ENCODE peak calls at places on chromosomes 7 and 10, in four cellular contexts. M is esophagus muscularis mucosa, W is A549, S is cardiac muscle cell. X is an unnamed sample.

GRCh38 chr7:45217358-45217757 is 59.8 kb downstream of the RAMP3 start:
- DNase-seq in M (no peak), W (peak; percentile 57), S (peak; percentile 8), X (no peak)

GRCh38 chr7:140230862-140231778 is 54.3 kb upstream of the KDM7A start:
- DNase-seq in M (no peak), S (peak; percentile 46), W (peak; percentile 71), X (peak; percentile 42)

GRCh38 chr7:45092100-45092930 is 3.5 kb upstream of the NACAD start:
- DNase-seq in W (peak; percentile 56), S (no peak), M (no peak), X (no peak)

GRCh38 chr7:19852192-19852591 is 78.8 kb upstream of the TMEM196 start:
- DNase-seq in M (no peak), S (no peak), W (no peak), X (no peak)

GRCh38 chr7:95772298-95772770 is at the start of gene DYNC1I1:
- DNase-seq in W (peak; percentile 57), S (peak; percentile 72), M (no peak), X (no peak)

GRCh38 chr10:23293973-23294372 is 50.6 kb downstream of the C10orf67 start:
- DNase-seq in W (no peak), M (no peak), S (no peak), X (no peak)

GRCh38 chr10:11439523-11440053 is 171.9 kb downstream of the USP6NL start:
- DNase-seq in S (no peak), W (no peak), M (no peak), X (no peak)

GRCh38 chr10:113704637-113705343 is 25.1 kb downstream of the CASP7 start:
- DNase-seq in M (no peak), W (peak; percentile 20), S (peak; percentile 69), X (peak; percentile 32)

GRCh38 chr10:34104829-34105572 is 710.1 kb downstream of the PARD3 start:
- DNase-seq in S (peak; percentile 28), W (no peak), M (no peak), X (no peak)

GRCh38 chr10:79189853-79190435 is 121.2 kb downstream of the ZMIZ1 start:
- DNase-seq in W (no peak), S (no peak), M (no peak), X (no peak)

GRCh38 chr10:10434312-10434711 is 583.4 kb upstream of the CELF2 start:
- DNase-seq in W (no peak), S (no peak), M (no peak), X (no peak)

GRCh38 chr10:3873728-3874461 is 88.9 kb upstream of the KLF6 start:
- DNase-seq in W (peak; percentile 62), S (peak; percentile 81), M (no peak), X (no peak)

GRCh38 chr10:4083509-4084003 is 298.5 kb upstream of the KLF6 start:
- DNase-seq in M (no peak), W (no peak), S (peak; percentile 77), X (no peak)

GRCh38 chr7:100493476-100494264 is 9.9 kb downstream of the NYAP1 start:
- DNase-seq in W (no peak), M (no peak), S (peak; percentile 42), X (no peak)

GRCh38 chr10:69348824-69349541 is 67.7 kb downstream of the TACR2 start:
- DNase-seq in M (peak; percentile 95), S (peak; percentile 90), W (peak; percentile 54), X (no peak)

GRCh38 chr10:69345402-69345801 is 67.1 kb downstream of the HK1 start:
- DNase-seq in M (no peak), W (no peak), S (no peak), X (no peak)

GRCh38 chr10:69345890-69346474 is 67.7 kb downstream of the HK1 start:
- DNase-seq in M (no peak), S (no peak), W (no peak), X (no peak)

GRCh38 chr10:69344591-69345244 is 66.4 kb downstream of the HK1 start:
- DNase-seq in S (no peak), M (no peak), W (no peak), X (peak; percentile 21)

GRCh38 chr10:69346776-69347175 is 68.5 kb downstream of the HK1 start:
- DNase-seq in M (no peak), W (no peak), S (no peak), X (no peak)
- H3K4me1 ChIP-seq in M (peaks cover 50% of the 10 kb centered on the region), W (peaks cover 20% of the 10 kb centered on the region), S (no peaks in the 10 kb centered on the region), X (peaks cover 3% of the 10 kb centered on the region)

GRCh38 chr10:21405981-21406380 is 119.5 kb downstream of the SKIDA1 start:
- DNase-seq in W (no peak), M (no peak), S (no peak), X (no peak)
- H3K4me1 ChIP-seq in W (peaks cover 39% of the 10 kb centered on the region), M (peaks cover 3% of the 10 kb centered on the region), S (no peaks in the 10 kb centered on the region), X (peaks cover 8% of the 10 kb centered on the region)

DNA sequence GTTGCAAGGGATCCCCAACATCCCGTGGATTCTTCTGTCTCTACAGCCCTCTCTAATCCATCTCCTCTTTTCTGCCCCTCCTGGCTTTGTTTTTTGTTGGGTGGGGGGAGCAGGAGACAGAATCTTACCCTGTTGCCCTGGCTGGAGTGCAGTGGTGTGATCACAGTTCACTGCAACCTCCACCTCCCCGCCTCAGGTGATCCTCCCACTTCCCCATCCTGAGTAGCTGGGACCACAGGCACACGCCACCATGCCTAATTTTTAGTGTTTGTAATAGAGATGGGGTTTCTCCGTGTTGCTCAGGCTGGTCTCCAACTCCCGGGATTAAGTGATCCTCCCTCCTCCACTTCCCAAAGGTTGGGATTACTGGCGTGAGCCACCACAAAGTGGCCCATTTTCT is 121.8 kb downstream of the MYL10 start:
- DNase-seq in M (no peak), S (no peak), W (no peak), X (no peak)
- H3K4me1 ChIP-seq in M (no peaks in the 10 kb centered on the region), S (no peaks in the 10 kb centered on the region), W (no peaks in the 10 kb centered on the region), X (peaks cover 6% of the 10 kb centered on the region)

DNA sequence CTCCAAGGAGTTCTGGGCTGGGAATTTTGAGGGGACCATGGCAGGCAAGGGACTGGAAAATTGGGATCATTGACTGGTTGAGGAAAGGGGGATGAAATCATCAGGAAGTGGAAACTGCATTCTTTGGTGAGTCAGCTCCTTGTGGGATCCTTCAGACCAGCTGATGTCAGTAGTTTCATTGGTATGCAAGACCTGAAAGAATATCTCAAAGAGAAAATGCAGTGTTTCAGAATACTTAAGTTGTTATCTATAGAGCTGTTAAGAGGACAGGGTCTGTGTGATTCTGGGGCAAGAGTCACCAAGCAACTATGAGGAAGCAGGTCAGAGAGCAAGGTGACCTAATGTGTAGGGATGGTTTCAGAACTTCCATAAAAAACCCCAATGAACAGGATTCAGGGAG is 595.9 kb upstream of the AUTS2 start:
- DNase-seq in M (no peak), S (peak; percentile 83), W (no peak), X (no peak)
- H3K4me1 ChIP-seq in M (no peaks in the 10 kb centered on the region), S (no peaks in the 10 kb centered on the region), W (no peaks in the 10 kb centered on the region), X (no peaks in the 10 kb centered on the region)

GRCh38 chr10:86023931-86024554 is 342.6 kb downstream of the GRID1 start:
- DNase-seq in M (no peak), W (no peak), S (no peak), X (no peak)

GRCh38 chr10:86022906-86023305 is 343.7 kb downstream of the GRID1 start:
- DNase-seq in M (no peak), W (no peak), S (no peak), X (no peak)

GRCh38 chr10:86025509-86025908 is 341.1 kb downstream of the GRID1 start:
- DNase-seq in S (no peak), M (no peak), W (no peak), X (no peak)

GRCh38 chr10:86023336-86023735 is 343.3 kb downstream of the GRID1 start:
- DNase-seq in M (no peak), S (no peak), W (no peak), X (no peak)

DNA sequence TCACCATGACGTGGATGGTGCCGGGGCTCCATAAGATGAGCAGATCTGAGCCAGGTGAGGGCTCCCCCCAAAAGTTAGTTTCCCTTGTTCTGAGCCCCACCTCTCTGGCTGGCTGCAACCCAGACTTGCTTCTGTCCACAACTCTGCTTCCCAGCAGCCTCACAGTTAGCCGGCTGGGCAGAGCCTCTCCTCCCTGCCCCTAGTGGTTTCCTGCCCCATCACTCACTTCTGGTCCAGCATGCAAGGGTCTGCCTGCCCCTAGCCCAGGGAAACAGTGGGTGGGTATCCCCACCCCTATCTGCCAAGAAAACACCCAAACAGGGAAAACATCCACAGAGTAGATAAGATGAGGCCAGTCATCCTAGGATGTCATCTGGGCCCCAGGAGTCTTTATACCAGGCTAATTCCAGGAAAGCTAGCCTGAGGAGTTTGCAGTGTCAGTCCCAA is 342.0 kb downstream of the GRID1 start:
- DNase-seq in M (no peak), W (no peak), S (no peak), X (no peak)
- H3K4me1 ChIP-seq in M (no peaks in the 10 kb centered on the region), W (no peaks in the 10 kb centered on the region), S (peaks cover 41% of the 10 kb centered on the region), X (peaks cover 22% of the 10 kb centered on the region)

DNA sequence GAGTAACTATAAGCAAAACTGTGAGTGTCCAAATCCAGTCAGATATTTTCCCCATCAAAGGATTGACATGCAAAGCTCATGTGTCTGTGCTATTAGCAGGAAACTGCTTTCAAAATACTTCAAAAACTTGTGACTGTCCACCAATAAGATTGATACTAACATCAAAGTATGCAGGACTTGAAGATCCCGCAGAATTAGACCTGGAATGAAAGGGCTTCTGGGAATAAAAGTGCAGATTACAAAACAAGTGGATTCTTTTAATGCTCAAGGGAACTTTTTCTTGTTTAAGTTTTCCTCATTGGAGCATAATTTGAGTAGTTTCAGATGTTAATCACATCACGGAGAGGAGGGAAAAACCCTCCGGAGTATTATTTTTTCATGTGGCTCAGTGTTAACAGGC is 33.8 kb upstream of the MKX start:
- DNase-seq in M (no peak), W (no peak), S (no peak), X (no peak)
- H3K4me1 ChIP-seq in M (peaks cover 5% of the 10 kb centered on the region), W (no peaks in the 10 kb centered on the region), S (no peaks in the 10 kb centered on the region), X (no peaks in the 10 kb centered on the region)

DNA sequence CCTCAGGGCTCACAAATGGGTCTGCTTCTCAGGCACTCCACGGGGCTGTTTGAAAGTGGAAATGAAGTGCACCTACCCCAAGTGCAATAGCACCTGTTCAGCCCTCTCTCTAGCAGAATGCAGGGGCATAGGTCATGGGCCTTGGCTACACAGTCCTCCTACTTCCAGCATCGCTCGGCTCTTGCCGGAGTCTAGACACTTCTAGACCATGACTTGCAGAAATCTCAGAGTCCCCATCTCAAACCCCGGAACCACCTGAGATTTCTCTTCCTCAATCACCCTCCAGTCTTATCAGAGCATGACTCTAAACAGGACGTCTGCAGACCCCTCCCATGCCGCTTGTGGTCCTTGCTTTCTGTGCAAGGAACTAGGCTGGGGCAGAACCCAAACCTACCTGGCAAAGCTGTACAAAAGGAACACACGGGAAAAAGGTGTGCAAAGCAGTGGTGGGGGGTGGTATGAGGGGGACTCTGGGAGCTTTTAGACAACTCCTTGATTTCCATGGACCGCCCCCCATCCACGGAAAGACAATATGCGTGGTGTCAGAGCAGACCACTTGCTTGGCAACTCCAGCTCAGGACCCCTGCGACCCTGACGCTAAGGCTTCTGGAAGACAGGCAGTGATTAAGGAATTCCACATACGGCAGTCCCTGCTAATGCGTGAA is 13.8 kb downstream of the TMEM273 start:
- DNase-seq in W (no peak), M (peak; percentile 55), S (no peak), X (no peak)
- H3K4me1 ChIP-seq in W (no peaks in the 10 kb centered on the region), M (peaks cover 39% of the 10 kb centered on the region), S (no peaks in the 10 kb centered on the region), X (peaks cover 27% of the 10 kb centered on the region)

GRCh38 chr10:77609781-77610272 is 27.8 kb downstream of the KCNMA1 start:
- DNase-seq in W (no peak), S (peak; percentile 51), M (no peak), X (no peak)
- H3K4me1 ChIP-seq in W (peaks cover 10% of the 10 kb centered on the region), S (no peaks in the 10 kb centered on the region), M (peaks cover 58% of the 10 kb centered on the region), X (no peaks in the 10 kb centered on the region)

X was measured in DND-41.